ENCODE peak calls at places on chromosomes 1 and 21, in eight cellular contexts. C is Calu3; W is amniotic epithelial cell; P is activated CD4-positive, alpha-beta T cell treated with anti-CD3 and anti-CD28 coated beads for 1 hour; D is body of pancreas; B is AG04450; T is left lung; K is OCI-LY7. S is an unnamed sample.

GRCh38 chr1:50978852-50979781 is 9.1 kb downstream of the CDKN2C start:
- DNase-seq in T (no peak), W (no peak), P (no peak), B (no peak), C (peak; percentile 53), K (peak; percentile 61), D (peak; percentile 32), S (peak; percentile 91)

GRCh38 chr21:29174607-29175013 is 44.2 kb downstream of the MAP3K7CL start:
- DNase-seq in P (no peak), T (no peak), B (no peak), D (no peak), W (no peak), K (no peak), C (no peak), S (no peak)

GRCh38 chr1:20830378-20830777 is 43.3 kb upstream of the HP1BP3 start:
- DNase-seq in K (no peak), P (no peak), B (no peak), T (no peak), W (peak; percentile 19), C (no peak), D (no peak), S (no peak)

GRCh38 chr1:64268653-64269557 is 65.5 kb downstream of the UBE2U start:
- DNase-seq in W (peak; percentile 77), P (peak; percentile 34), C (peak; percentile 78), B (peak; percentile 65), K (peak; percentile 72), D (peak; percentile 81), T (peak; percentile 66), S (peak; percentile 54)

GRCh38 chr21:27799861-27800260 is 833.0 kb upstream of the ADAMTS5 start:
- DNase-seq in D (no peak), T (no peak), K (no peak), P (no peak), C (no peak), W (no peak), B (no peak), S (no peak)

GRCh38 chr1:155093938-155094621 is 15.4 kb downstream of the EFNA3 start:
- DNase-seq in B (no peak), W (peak; percentile 47), D (no peak), C (no peak), K (peak; percentile 48), P (no peak), T (no peak), S (no peak)

GRCh38 chr1:165570078-165570477 is 26.3 kb downstream of the LRRC52 start:
- DNase-seq in T (no peak), D (no peak), K (no peak), C (no peak), B (no peak), W (no peak), P (no peak), S (no peak)

GRCh38 chr1:214686497-214686896 is 83.5 kb downstream of the CENPF start:
- DNase-seq in T (no peak), D (no peak), K (no peak), P (no peak), C (no peak), B (no peak), W (no peak), S (no peak)

GRCh38 chr1:183543619-183544204 is 46.5 kb downstream of the NCF2 start:
- DNase-seq in P (no peak), K (peak; percentile 67), W (peak; percentile 71), B (peak; percentile 26), C (peak; percentile 52), T (no peak), D (no peak), S (peak; percentile 27)

GRCh38 chr1:237041795-237042466 is at the start of gene RYR2:
- DNase-seq in K (no peak), C (no peak), P (no peak), D (peak; percentile 28), T (peak; percentile 38), B (no peak), W (no peak), S (no peak)

GRCh38 chr1:116228501-116228900 is 117.3 kb downstream of the MAB21L3 start:
- DNase-seq in T (no peak), P (no peak), K (peak; percentile 34), D (no peak), C (no peak), B (no peak), W (no peak), S (no peak)

GRCh38 chr1:116286541-116286971 is 86.5 kb upstream of the ATP1A1 start:
- DNase-seq in W (peak; percentile 96), B (no peak), T (no peak), P (no peak), C (no peak), D (no peak), K (no peak), S (no peak)

GRCh38 chr1:174942547-174943255 is 57.0 kb upstream of the CACYBP start:
- DNase-seq in B (no peak), K (peak; percentile 84), P (no peak), W (no peak), T (peak; percentile 33), D (no peak), C (no peak), S (no peak)

GRCh38 chr1:245091171-245091621 is 63.6 kb upstream of the KIF26B start:
- DNase-seq in B (no peak), W (peak; percentile 62), D (no peak), C (no peak), K (no peak), T (no peak), P (no peak), S (no peak)

GRCh38 chr1:26772687-26773086 is 15.1 kb upstream of the PIGV start:
- DNase-seq in B (peak; percentile 93), K (no peak), D (no peak), C (no peak), W (peak; percentile 83), T (no peak), P (no peak), S (no peak)

GRCh38 chr1:156677616-156678596 is 699 bp upstream of the NES start:
- DNase-seq in W (peak; percentile 70), T (no peak), K (peak; percentile 56), P (no peak), B (no peak), C (peak; percentile 70), D (peak; percentile 50), S (peak; percentile 41)

GRCh38 chr1:7221823-7222462 is 436.7 kb downstream of the CAMTA1 start:
- DNase-seq in W (peak; percentile 6), B (no peak), P (no peak), C (no peak), T (no peak), D (no peak), K (no peak), S (no peak)

GRCh38 chr1:7403265-7404045 is 367.6 kb upstream of the VAMP3 start:
- DNase-seq in W (no peak), B (no peak), K (no peak), P (no peak), C (no peak), D (no peak), T (no peak), S (no peak)

GRCh38 chr1:11741919-11742598 is 6.1 kb downstream of the AGTRAP start:
- DNase-seq in K (peak; percentile 21), C (no peak), D (no peak), B (no peak), P (no peak), W (peak; percentile 16), T (no peak), S (no peak)

GRCh38 chr1:206631085-206631509 is 4.2 kb upstream of the DYRK3 start:
- DNase-seq in T (peak; percentile 38), W (peak; percentile 86), P (no peak), D (peak; percentile 58), B (peak; percentile 90), K (peak; percentile 92), C (peak; percentile 67), S (peak; percentile 63)

GRCh38 chr1:84620720-84621313 is 46.6 kb upstream of the CTBS start:
- DNase-seq in K (peak; percentile 87), D (peak; percentile 77), B (no peak), T (peak; percentile 73), P (peak; percentile 68), W (peak; percentile 59), C (peak; percentile 90), S (peak; percentile 83)

GRCh38 chr1:116330342-116330652 is 42.7 kb upstream of the ATP1A1 start:
- DNase-seq in D (peak; percentile 49), K (peak; percentile 89), P (no peak), T (no peak), C (no peak), W (no peak), B (no peak), S (no peak)

GRCh38 chr1:214022229-214022791 is 34.5 kb downstream of the PROX1 start:
- DNase-seq in C (no peak), W (no peak), K (no peak), T (no peak), P (no peak), D (no peak), B (no peak), S (no peak)

GRCh38 chr1:101366513-101367215 is 129.8 kb downstream of the S1PR1 start:
- DNase-seq in P (no peak), B (peak; percentile 8), D (no peak), K (no peak), C (no peak), T (no peak), W (peak; percentile 11), S (no peak)

GRCh38 chr1:2967881-2968280 is 53.4 kb upstream of the ACTRT2 start:
- DNase-seq in C (no peak), D (no peak), B (no peak), P (no peak), W (no peak), K (no peak), T (no peak), S (no peak)

GRCh38 chr1:169155675-169156074 is 49.2 kb downstream of the ATP1B1 start:
- DNase-seq in K (no peak), D (no peak), B (no peak), T (no peak), C (no peak), W (no peak), P (no peak), S (no peak)

GRCh38 chr1:93605812-93606512 is 75.7 kb downstream of the BCAR3 start:
- DNase-seq in C (no peak), W (peak; percentile 94), D (no peak), B (peak; percentile 74), P (no peak), T (no peak), K (no peak), S (no peak)

GRCh38 chr21:33360281-33360680 is 35.5 kb downstream of the IFNAR1 start:
- DNase-seq in K (no peak), B (no peak), T (no peak), D (no peak), W (peak; percentile 54), C (no peak), P (no peak), S (no peak)